ENCODE peak calls at places on chromosomes 2 and 18, in seven cellular contexts. Z, H, Y, B, E, P and R are unnamed samples.

GRCh38 chr2:27123302-27124150 is at the start of gene ABHD1:
- DNase-seq in Z (peak; percentile 47), H (peak; percentile 55), Y (peak; percentile 77), B (peak; percentile 86), E (peak; percentile 37), P (peak; percentile 49), R (no peak)

GRCh38 chr18:58025205-58025604 is 18.8 kb upstream of the NEDD4L start:
- DNase-seq in Z (no peak), H (no peak), Y (no peak), B (no peak), E (no peak), P (no peak), R (no peak)

GRCh38 chr2:54106631-54107454 is 8.6 kb upstream of the ACYP2 start:
- DNase-seq in Z (no peak), H (peak; percentile 56), Y (peak; percentile 36), B (no peak), E (no peak), P (peak; percentile 27), R (peak; percentile 46)

GRCh38 chr18:11669948-11670275 is 19.2 kb upstream of the GNAL start:
- DNase-seq in Z (no peak), H (no peak), Y (no peak), B (no peak), E (no peak), P (no peak), R (no peak)

GRCh38 chr2:158969717-158970521 is 1.5 kb downstream of the TANC1 start:
- DNase-seq in Z (peak; percentile 24), H (no peak), Y (peak; percentile 51), B (peak; percentile 82), E (no peak), P (no peak), R (peak; percentile 11)

GRCh38 chr2:104102615-104103014 is 751.3 kb upstream of the POU3F3 start:
- DNase-seq in Z (no peak), H (no peak), Y (no peak), B (no peak), E (no peak), P (no peak), R (no peak)

GRCh38 chr2:86697539-86697938 is 22.6 kb upstream of the RMND5A start:
- DNase-seq in Z (no peak), H (no peak), Y (no peak), B (no peak), E (no peak), P (no peak), R (no peak)

GRCh38 chr18:63342206-63342605 is 22.6 kb upstream of the BCL2 start:
- DNase-seq in Z (no peak), H (no peak), Y (no peak), B (no peak), E (no peak), P (peak; percentile 22), R (no peak)

GRCh38 chr18:74951165-74951760 is 257.7 kb downstream of the PTGR3 start:
- DNase-seq in Z (no peak), H (peak; percentile 52), Y (peak; percentile 45), B (no peak), E (no peak), P (no peak), R (peak; percentile 90)

GRCh38 chr18:12883003-12883683 is 894 bp downstream of the PTPN2 start:
- DNase-seq in Z (peak; percentile 30), H (peak; percentile 52), Y (no peak), B (no peak), E (no peak), P (no peak), R (no peak)

GRCh38 chr2:37683241-37683640 is 11.8 kb upstream of the CDC42EP3 start:
- DNase-seq in Z (no peak), H (no peak), Y (no peak), B (no peak), E (no peak), P (no peak), R (no peak)

GRCh38 chr2:85579266-85579935 is 2.0 kb downstream of the VAMP8 start:
- DNase-seq in Z (no peak), H (no peak), Y (no peak), B (no peak), E (no peak), P (no peak), R (no peak)

GRCh38 chr18:45657357-45658335 is 42.4 kb downstream of the SLC14A2 start:
- DNase-seq in Z (no peak), H (peak; percentile 52), Y (no peak), B (no peak), E (no peak), P (no peak), R (peak; percentile 20)

GRCh38 chr2:75319951-75320350 is 120.6 kb upstream of the TACR1 start:
- DNase-seq in Z (no peak), H (no peak), Y (no peak), B (no peak), E (no peak), P (no peak), R (no peak)

GRCh38 chr18:50359806-50360205 is 15.0 kb upstream of the SKA1 start:
- DNase-seq in Z (no peak), H (no peak), Y (no peak), B (no peak), E (no peak), P (no peak), R (no peak)

GRCh38 chr2:231556981-231557380 is 26.7 kb upstream of the NMUR1 start:
- DNase-seq in Z (no peak), H (no peak), Y (no peak), B (no peak), E (no peak), P (no peak), R (no peak)

GRCh38 chr2:121550669-121551068 is 20.0 kb downstream of the RNU4ATAC start:
- DNase-seq in Z (no peak), H (no peak), Y (no peak), B (no peak), E (no peak), P (no peak), R (no peak)

GRCh38 chr2:195330513-195330956 is 326.5 kb upstream of the SLC39A10 start:
- DNase-seq in Z (no peak), H (no peak), Y (no peak), B (no peak), E (no peak), P (no peak), R (no peak)

GRCh38 chr2:237283136-237283928 is 130.6 kb downstream of the COL6A3 start:
- DNase-seq in Z (no peak), H (peak; percentile 50), Y (no peak), B (no peak), E (no peak), P (no peak), R (peak; percentile 85)

GRCh38 chr2:96882906-96883305 is 13.0 kb upstream of the SEMA4C start:
- DNase-seq in Z (no peak), H (no peak), Y (no peak), B (no peak), E (no peak), P (no peak), R (no peak)

GRCh38 chr18:48947583-48947982 is 3.2 kb downstream of the SMAD7 start:
- DNase-seq in Z (no peak), H (no peak), Y (no peak), B (peak; percentile 86), E (no peak), P (no peak), R (no peak)

GRCh38 chr2:120605231-120605935 is 130.3 kb upstream of the GLI2 start:
- DNase-seq in Z (no peak), H (no peak), Y (no peak), B (peak; percentile 73), E (no peak), P (no peak), R (no peak)

GRCh38 chr2:26639685-26640240 is 1.4 kb downstream of the CIB4 start:
- DNase-seq in Z (no peak), H (no peak), Y (no peak), B (no peak), E (no peak), P (no peak), R (no peak)

GRCh38 chr2:9778012-9778411 is 65.3 kb upstream of the TAF1B start:
- DNase-seq in Z (no peak), H (no peak), Y (peak; percentile 46), B (no peak), E (no peak), P (no peak), R (no peak)

GRCh38 chr2:207937818-207938217 is 87.5 kb downstream of the PLEKHM3 start:
- DNase-seq in Z (no peak), H (no peak), Y (no peak), B (no peak), E (no peak), P (no peak), R (no peak)

GRCh38 chr2:151156431-151156830 is 105.2 kb downstream of the RBM43 start:
- DNase-seq in Z (no peak), H (no peak), Y (no peak), B (no peak), E (no peak), P (no peak), R (no peak)

GRCh38 chr18:62637807-62638687 is 77.3 kb upstream of the PHLPP1 start:
- DNase-seq in Z (no peak), H (no peak), Y (peak; percentile 55), B (no peak), E (peak; percentile 6), P (peak; percentile 27), R (no peak)

GRCh38 chr2:242075683-242076082 is 206.2 kb downstream of the RTP5 start:
- DNase-seq in Z (no peak), H (no peak), Y (peak; percentile 88), B (no peak), E (no peak), P (no peak), R (peak; percentile 14)